ENCODE peak calls at places on chromosomes 4 and X, in seven cellular contexts. One of them, this sample, is unnamed.

GRCh38 chr4:10667651-10668341 is 16.8 kb downstream of the CLNK start:
- DNase-seq in AG10803: no peak
- DNase-seq in MCF 10A: no peak
- DNase-seq in spleen: no peak
- DNase-seq in activated B cell treated with CpG ODN at 0.5 μM for 24 hours: no peak
- DNase-seq in kidney epithelial cell: no peak
- DNase-seq in suprapubic skin: no peak
- DNase-seq in this sample: no peak

GRCh38 chr4:121316091-121316490 is 64.7 kb downstream of the QRFPR start:
- DNase-seq in AG10803: no peak
- DNase-seq in MCF 10A: no peak
- DNase-seq in spleen: no peak
- DNase-seq in activated B cell treated with CpG ODN at 0.5 μM for 24 hours: no peak
- DNase-seq in kidney epithelial cell: no peak
- DNase-seq in suprapubic skin: no peak
- DNase-seq in this sample: no peak

GRCh38 chr4:170038232-170038631 is 12.0 kb upstream of the MFAP3L start:
- DNase-seq in AG10803: no peak
- DNase-seq in MCF 10A: no peak
- DNase-seq in spleen: no peak
- DNase-seq in activated B cell treated with CpG ODN at 0.5 μM for 24 hours: no peak
- DNase-seq in kidney epithelial cell: no peak
- DNase-seq in suprapubic skin: no peak
- DNase-seq in this sample: no peak

GRCh38 chrX:65522739-65523372 is 11.7 kb downstream of the LAS1L start:
- DNase-seq in AG10803: peak
- DNase-seq in MCF 10A: peak
- DNase-seq in spleen: no peak
- DNase-seq in activated B cell treated with CpG ODN at 0.5 μM for 24 hours: no peak
- DNase-seq in kidney epithelial cell: no peak
- DNase-seq in suprapubic skin: no peak
- DNase-seq in this sample: no peak

GRCh38 chr4:184386271-184386781 is 88.0 kb downstream of the IRF2 start:
- DNase-seq in AG10803: no peak
- DNase-seq in MCF 10A: no peak
- DNase-seq in spleen: no peak
- DNase-seq in activated B cell treated with CpG ODN at 0.5 μM for 24 hours: no peak
- DNase-seq in kidney epithelial cell: no peak
- DNase-seq in suprapubic skin: no peak
- DNase-seq in this sample: no peak

GRCh38 chrX:124289443-124289842 is 43.0 kb upstream of the TEX13D start:
- DNase-seq in AG10803: no peak
- DNase-seq in MCF 10A: no peak
- DNase-seq in spleen: no peak
- DNase-seq in activated B cell treated with CpG ODN at 0.5 μM for 24 hours: no peak
- DNase-seq in kidney epithelial cell: no peak
- DNase-seq in suprapubic skin: no peak
- DNase-seq in this sample: no peak

GRCh38 chr4:186622788-186623464 is 67.6 kb upstream of the MTNR1A start:
- DNase-seq in AG10803: peak
- DNase-seq in MCF 10A: peak
- DNase-seq in spleen: no peak
- DNase-seq in activated B cell treated with CpG ODN at 0.5 μM for 24 hours: no peak
- DNase-seq in kidney epithelial cell: no peak
- DNase-seq in suprapubic skin: no peak
- DNase-seq in this sample: no peak

GRCh38 chr4:108512615-108513505 is 107.5 kb upstream of the RPL34 start:
- DNase-seq in AG10803: peak
- DNase-seq in MCF 10A: no peak
- DNase-seq in spleen: no peak
- DNase-seq in activated B cell treated with CpG ODN at 0.5 μM for 24 hours: no peak
- DNase-seq in kidney epithelial cell: peak
- DNase-seq in suprapubic skin: no peak
- DNase-seq in this sample: no peak

GRCh38 chr4:2848449-2848848 is 4.8 kb downstream of the ADD1 start:
- DNase-seq in AG10803: no peak
- DNase-seq in MCF 10A: peak
- DNase-seq in spleen: no peak
- DNase-seq in activated B cell treated with CpG ODN at 0.5 μM for 24 hours: no peak
- DNase-seq in kidney epithelial cell: no peak
- DNase-seq in suprapubic skin: no peak
- DNase-seq in this sample: no peak

GRCh38 chr4:10015140-10015753 is 6.0 kb downstream of the SLC2A9 start:
- DNase-seq in AG10803: peak
- DNase-seq in MCF 10A: peak
- DNase-seq in spleen: no peak
- DNase-seq in activated B cell treated with CpG ODN at 0.5 μM for 24 hours: no peak
- DNase-seq in kidney epithelial cell: no peak
- DNase-seq in suprapubic skin: no peak
- DNase-seq in this sample: no peak

GRCh38 chr4:165031436-165032211 is at the start of gene TRIM60:
- DNase-seq in AG10803: no peak
- DNase-seq in MCF 10A: no peak
- DNase-seq in spleen: no peak
- DNase-seq in activated B cell treated with CpG ODN at 0.5 μM for 24 hours: no peak
- DNase-seq in kidney epithelial cell: no peak
- DNase-seq in suprapubic skin: no peak
- DNase-seq in this sample: no peak

GRCh38 chrX:87580862-87581261 is 63.3 kb downstream of the KLHL4 start:
- DNase-seq in AG10803: no peak
- DNase-seq in MCF 10A: no peak
- DNase-seq in spleen: no peak
- DNase-seq in activated B cell treated with CpG ODN at 0.5 μM for 24 hours: no peak
- DNase-seq in kidney epithelial cell: no peak
- DNase-seq in suprapubic skin: no peak
- DNase-seq in this sample: no peak

GRCh38 chrX:2632533-2633504 is 58.3 kb upstream of the CD99 start:
- DNase-seq in AG10803: no peak
- DNase-seq in MCF 10A: no peak
- DNase-seq in spleen: no peak
- DNase-seq in activated B cell treated with CpG ODN at 0.5 μM for 24 hours: no peak
- DNase-seq in kidney epithelial cell: no peak
- DNase-seq in suprapubic skin: no peak
- DNase-seq in this sample: no peak

GRCh38 chr4:2260336-2261109 is 1.4 kb downstream of the MXD4 start:
- DNase-seq in AG10803: no peak
- DNase-seq in MCF 10A: no peak
- DNase-seq in spleen: peak
- DNase-seq in activated B cell treated with CpG ODN at 0.5 μM for 24 hours: peak
- DNase-seq in kidney epithelial cell: no peak
- DNase-seq in suprapubic skin: peak
- DNase-seq in this sample: no peak

GRCh38 chr4:98466868-98467599 is 191.4 kb downstream of the TSPAN5 start:
- DNase-seq in AG10803: no peak
- DNase-seq in MCF 10A: no peak
- DNase-seq in spleen: no peak
- DNase-seq in activated B cell treated with CpG ODN at 0.5 μM for 24 hours: no peak
- DNase-seq in kidney epithelial cell: no peak
- DNase-seq in suprapubic skin: no peak
- DNase-seq in this sample: no peak

GRCh38 chr4:122221322-122221721 is 69.2 kb downstream of the BLTP1 start:
- DNase-seq in AG10803: no peak
- DNase-seq in MCF 10A: no peak
- DNase-seq in spleen: no peak
- DNase-seq in activated B cell treated with CpG ODN at 0.5 μM for 24 hours: no peak
- DNase-seq in kidney epithelial cell: no peak
- DNase-seq in suprapubic skin: no peak
- DNase-seq in this sample: no peak

GRCh38 chrX:44012484-44013096 is 39.4 kb upstream of the NDP start:
- DNase-seq in AG10803: peak
- DNase-seq in MCF 10A: peak
- DNase-seq in spleen: peak
- DNase-seq in activated B cell treated with CpG ODN at 0.5 μM for 24 hours: no peak
- DNase-seq in kidney epithelial cell: peak
- DNase-seq in suprapubic skin: peak
- DNase-seq in this sample: no peak
- TF ChIP-seq CTCF in AG10803: peak
- TF ChIP-seq CTCF in MCF 10A: peak
- TF ChIP-seq CTCF in spleen: no peak
- TF ChIP-seq CTCF in activated B cell treated with CpG ODN at 0.5 μM for 24 hours: no peak
- TF ChIP-seq CTCF in kidney epithelial cell: peak
- TF ChIP-seq CTCF in suprapubic skin: no peak
- TF ChIP-seq CTCF in this sample: no peak

DNA sequence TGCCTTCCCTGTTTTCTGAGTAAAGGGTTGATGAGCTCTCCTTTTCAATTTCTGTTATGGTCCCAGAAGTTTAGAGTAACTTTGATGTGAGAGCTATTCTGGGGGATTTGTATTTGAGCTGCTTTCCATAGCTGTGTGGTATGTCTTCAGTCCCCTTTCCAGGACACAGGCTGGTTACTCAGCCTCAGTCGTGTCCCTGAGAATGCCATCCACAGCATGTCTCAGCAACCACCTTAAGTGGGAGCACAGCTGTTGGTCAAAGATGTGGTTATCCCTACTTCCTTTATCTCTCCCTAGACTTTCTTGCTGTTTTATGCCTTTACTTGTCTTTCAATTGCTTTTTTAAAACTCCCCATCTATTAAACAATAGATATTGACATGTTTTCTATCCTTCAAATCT is 37.8 kb downstream of the RNF175 start:
- DNase-seq in AG10803: no peak
- DNase-seq in MCF 10A: no peak
- DNase-seq in spleen: no peak
- DNase-seq in activated B cell treated with CpG ODN at 0.5 μM for 24 hours: no peak
- DNase-seq in kidney epithelial cell: no peak
- DNase-seq in suprapubic skin: no peak
- DNase-seq in this sample: no peak
- TF ChIP-seq CTCF in AG10803: no peak
- TF ChIP-seq CTCF in MCF 10A: no peak
- TF ChIP-seq CTCF in spleen: no peak
- TF ChIP-seq CTCF in activated B cell treated with CpG ODN at 0.5 μM for 24 hours: no peak
- TF ChIP-seq CTCF in kidney epithelial cell: no peak
- TF ChIP-seq CTCF in suprapubic skin: no peak
- TF ChIP-seq CTCF in this sample: no peak

DNA sequence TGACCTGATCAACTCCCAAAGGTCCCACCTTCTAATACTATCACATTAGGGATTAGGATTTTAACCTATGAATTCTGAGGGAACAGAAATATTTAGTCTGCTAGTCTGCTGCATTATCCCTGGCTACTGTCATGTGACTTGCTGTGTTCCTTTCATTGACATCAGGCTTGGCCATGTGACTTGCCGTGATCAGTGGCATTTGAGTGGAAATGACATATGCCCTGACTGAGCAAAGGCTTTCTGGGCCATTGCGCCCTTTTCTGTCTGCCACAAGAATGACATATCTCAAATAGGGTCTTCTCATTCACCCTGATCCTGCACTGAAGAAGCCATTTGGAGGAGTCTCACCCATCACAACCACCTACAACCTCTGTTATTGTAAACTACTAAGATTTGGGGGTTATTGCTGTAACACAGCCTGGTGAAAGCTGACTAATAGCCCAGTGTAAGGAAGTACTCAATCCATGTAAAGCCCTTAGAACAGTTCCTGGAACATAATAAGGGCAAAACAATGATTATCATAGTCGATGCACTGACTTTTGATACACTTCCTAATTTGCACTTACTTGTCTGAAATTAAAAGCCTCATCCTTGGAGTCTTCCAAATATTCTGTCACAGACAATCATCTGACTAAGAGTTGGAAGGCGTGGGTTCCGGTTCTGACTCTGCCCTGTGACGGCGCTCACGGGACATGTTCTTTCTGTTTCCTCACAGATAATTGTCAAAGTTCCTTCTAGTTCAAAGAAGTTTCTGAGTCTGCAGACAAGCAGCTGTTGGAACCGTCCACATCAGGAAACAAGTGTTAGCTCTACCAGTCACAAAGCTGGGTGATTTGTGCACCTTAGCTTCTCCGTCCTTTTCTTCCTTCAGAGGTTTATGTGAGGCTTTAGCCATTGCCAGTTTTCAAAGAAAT is 33.2 kb upstream of the RASGEF1B start:
- DNase-seq in AG10803: no peak
- DNase-seq in MCF 10A: no peak
- DNase-seq in spleen: peak
- DNase-seq in activated B cell treated with CpG ODN at 0.5 μM for 24 hours: no peak
- DNase-seq in kidney epithelial cell: no peak
- DNase-seq in suprapubic skin: peak
- DNase-seq in this sample: no peak
- TF ChIP-seq CTCF in AG10803: no peak
- TF ChIP-seq CTCF in MCF 10A: no peak
- TF ChIP-seq CTCF in spleen: no peak
- TF ChIP-seq CTCF in activated B cell treated with CpG ODN at 0.5 μM for 24 hours: no peak
- TF ChIP-seq CTCF in kidney epithelial cell: no peak
- TF ChIP-seq CTCF in suprapubic skin: no peak
- TF ChIP-seq CTCF in this sample: no peak

GRCh38 chr4:130028552-130028951 is 932.6 kb downstream of the C4orf33 start:
- DNase-seq in AG10803: no peak
- DNase-seq in MCF 10A: no peak
- DNase-seq in spleen: no peak
- DNase-seq in activated B cell treated with CpG ODN at 0.5 μM for 24 hours: no peak
- DNase-seq in kidney epithelial cell: no peak
- DNase-seq in suprapubic skin: no peak
- DNase-seq in this sample: no peak

GRCh38 chr4:130023088-130023487 is 927.1 kb downstream of the C4orf33 start:
- DNase-seq in AG10803: no peak
- DNase-seq in MCF 10A: no peak
- DNase-seq in spleen: no peak
- DNase-seq in activated B cell treated with CpG ODN at 0.5 μM for 24 hours: no peak
- DNase-seq in kidney epithelial cell: no peak
- DNase-seq in suprapubic skin: no peak
- DNase-seq in this sample: no peak

GRCh38 chr4:130029442-130029841 is 933.5 kb downstream of the C4orf33 start:
- DNase-seq in AG10803: no peak
- DNase-seq in MCF 10A: no peak
- DNase-seq in spleen: no peak
- DNase-seq in activated B cell treated with CpG ODN at 0.5 μM for 24 hours: no peak
- DNase-seq in kidney epithelial cell: no peak
- DNase-seq in suprapubic skin: no peak
- DNase-seq in this sample: no peak

GRCh38 chr4:130026185-130026584 is 930.2 kb downstream of the C4orf33 start:
- DNase-seq in AG10803: no peak
- DNase-seq in MCF 10A: no peak
- DNase-seq in spleen: no peak
- DNase-seq in activated B cell treated with CpG ODN at 0.5 μM for 24 hours: no peak
- DNase-seq in kidney epithelial cell: no peak
- DNase-seq in suprapubic skin: no peak
- DNase-seq in this sample: no peak

DNA sequence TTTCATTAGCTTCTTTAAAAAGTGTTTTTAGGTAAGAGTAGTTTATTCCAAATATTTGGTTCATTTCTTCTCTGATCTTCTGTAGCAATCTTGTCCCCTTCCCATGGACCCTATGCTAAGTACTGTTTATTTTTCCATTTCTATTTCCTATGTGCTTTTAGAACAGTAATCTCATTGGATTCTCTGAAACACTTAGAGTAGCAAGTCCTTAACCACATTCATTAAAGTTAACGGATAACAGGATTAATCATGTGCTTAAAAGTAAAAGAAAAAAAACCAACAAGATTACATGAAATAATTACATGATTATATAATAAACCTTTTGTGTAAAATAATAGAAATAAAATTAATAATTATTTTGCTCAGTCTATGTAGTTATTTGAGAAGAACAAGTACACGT is 929.7 kb downstream of the C4orf33 start:
- DNase-seq in AG10803: no peak
- DNase-seq in MCF 10A: no peak
- DNase-seq in spleen: no peak
- DNase-seq in activated B cell treated with CpG ODN at 0.5 μM for 24 hours: no peak
- DNase-seq in kidney epithelial cell: no peak
- DNase-seq in suprapubic skin: no peak
- DNase-seq in this sample: no peak
- TF ChIP-seq CTCF in AG10803: no peak
- TF ChIP-seq CTCF in MCF 10A: no peak
- TF ChIP-seq CTCF in spleen: no peak
- TF ChIP-seq CTCF in activated B cell treated with CpG ODN at 0.5 μM for 24 hours: no peak
- TF ChIP-seq CTCF in kidney epithelial cell: no peak
- TF ChIP-seq CTCF in suprapubic skin: no peak
- TF ChIP-seq CTCF in this sample: no peak